ENCODE peak calls at places on chromosomes 12 and 14, in six cellular contexts. K, X, I, F, U and D are unnamed samples.

GRCh38 chr14:75715926-75716780 is 55.1 kb downstream of the TTLL5 start:
- DNase-seq in K (peak; percentile 73), X (no peak), I (no peak), F (no peak), U (no peak), D (no peak)

GRCh38 chr14:99820702-99821331 is 27.6 kb downstream of the EML1 start:
- DNase-seq in K (no peak), X (no peak), I (no peak), F (no peak), U (no peak), D (no peak)

GRCh38 chr12:20390846-20391245 is 22.5 kb downstream of the PDE3A start:
- DNase-seq in K (peak; percentile 46), X (no peak), I (no peak), F (no peak), U (no peak), D (no peak)

GRCh38 chr12:115984607-115985006 is 292.9 kb downstream of the MED13L start:
- DNase-seq in K (no peak), X (no peak), I (no peak), F (no peak), U (no peak), D (no peak)

GRCh38 chr12:6215932-6216494 is 15.8 kb downstream of the CD9 start:
- DNase-seq in K (peak; percentile 87), X (no peak), I (peak; percentile 88), F (no peak), U (no peak), D (no peak)

GRCh38 chr12:54039417-54040147 is 6.7 kb downstream of the HOXC5 start:
- DNase-seq in K (no peak), X (no peak), I (no peak), F (no peak), U (no peak), D (no peak)

GRCh38 chr14:65164068-65164824 is 61.9 kb upstream of the MAX start:
- DNase-seq in K (peak; percentile 77), X (peak; percentile 54), I (no peak), F (peak; percentile 16), U (no peak), D (no peak)

GRCh38 chr12:47846294-47846996 is 26.7 kb upstream of the HDAC7 start:
- DNase-seq in K (no peak), X (no peak), I (no peak), F (no peak), U (no peak), D (no peak)

GRCh38 chr14:103880986-103881926 is 33.9 kb upstream of the PPP1R13B start:
- DNase-seq in K (no peak), X (no peak), I (peak; percentile 94), F (no peak), U (no peak), D (no peak)

GRCh38 chr12:130192667-130193345 is 30.5 kb downstream of the FZD10 start:
- DNase-seq in K (no peak), X (no peak), I (no peak), F (no peak), U (no peak), D (no peak)

GRCh38 chr12:115051378-115051777 is 367.4 kb upstream of the TBX3 start:
- DNase-seq in K (no peak), X (no peak), I (no peak), F (no peak), U (no peak), D (no peak)

GRCh38 chr14:101184562-101184961 is 281.0 kb upstream of the RTL1 start:
- DNase-seq in K (no peak), X (no peak), I (no peak), F (no peak), U (no peak), D (no peak)

GRCh38 chr14:94682061-94682516 is 69.9 kb downstream of the SERPINA3 start:
- DNase-seq in K (no peak), X (no peak), I (no peak), F (no peak), U (no peak), D (no peak)

GRCh38 chr12:53241623-53242412 is 9.8 kb upstream of the RARG start:
- DNase-seq in K (no peak), X (no peak), I (no peak), F (no peak), U (no peak), D (no peak)

GRCh38 chr12:131831635-131832041 is 3.4 kb downstream of the MMP17 start:
- DNase-seq in K (peak; percentile 77), X (no peak), I (no peak), F (no peak), U (no peak), D (no peak)

GRCh38 chr12:58532855-58533608 is 387.3 kb downstream of the LRIG3 start:
- DNase-seq in K (no peak), X (no peak), I (no peak), F (no peak), U (no peak), D (no peak)

GRCh38 chr14:55975281-55975905 is 142.8 kb upstream of the PELI2 start:
- DNase-seq in K (no peak), X (no peak), I (no peak), F (no peak), U (no peak), D (no peak)

GRCh38 chr14:86779416-86779815 is 1213.6 kb downstream of the GALC start:
- DNase-seq in K (peak; percentile 3), X (no peak), I (no peak), F (no peak), U (no peak), D (no peak)

GRCh38 chr12:58416211-58416610 is 474.8 kb downstream of the ATP23 start:
- DNase-seq in K (peak; percentile 81), X (no peak), I (no peak), F (no peak), U (no peak), D (no peak)

GRCh38 chr12:105222326-105222655 is 13.7 kb downstream of the APPL2 start:
- DNase-seq in K (no peak), X (no peak), I (no peak), F (no peak), U (no peak), D (no peak)

GRCh38 chr12:26028953-26029740 is 70.7 kb downstream of the RASSF8 start:
- DNase-seq in K (peak; percentile 80), X (peak; percentile 39), I (no peak), F (no peak), U (no peak), D (no peak)

GRCh38 chr14:92659765-92660561 is 88.5 kb downstream of the LGMN start:
- DNase-seq in K (peak; percentile 80), X (no peak), I (no peak), F (peak; percentile 86), U (no peak), D (peak; percentile 82)